ENCODE peak calls at places on chromosomes 3 and 15, in ten cellular contexts. W, Z, D, M, S, L, X, F, N and H are unnamed samples.

GRCh38 chr15:78035861-78036476 is 41.5 kb downstream of the TBC1D2B start:
- DNase-seq in N (no peak), W (no peak), D (no peak), S (no peak), F (peak; percentile 72), X (no peak), Z (no peak), M (no peak), L (no peak), H (no peak)

GRCh38 chr3:120572027-120572426 is 24.1 kb upstream of the NDUFB4 start:
- DNase-seq in Z (no peak), N (no peak), W (no peak), S (no peak), M (no peak), L (no peak), D (no peak), X (no peak), F (no peak), H (no peak)

GRCh38 chr3:159711560-159712333 is 276.9 kb upstream of the IL12A start:
- DNase-seq in Z (peak; percentile 24), F (peak; percentile 84), X (peak; percentile 91), M (peak; percentile 73), S (no peak), N (peak; percentile 31), W (no peak), D (no peak), L (no peak), H (no peak)

GRCh38 chr3:21274000-21274671 is 476.9 kb downstream of the ZNF385D start:
- DNase-seq in S (no peak), Z (no peak), W (no peak), L (no peak), X (peak; percentile 74), N (peak; percentile 14), D (no peak), M (no peak), F (no peak), H (no peak)

GRCh38 chr3:184730924-184731323 is 19.1 kb upstream of the MAGEF1 start:
- DNase-seq in L (no peak), Z (no peak), S (no peak), W (no peak), D (no peak), F (no peak), N (no peak), M (no peak), X (no peak), H (no peak)

GRCh38 chr15:89335289-89336041 is 841 bp upstream of the POLG start:
- DNase-seq in N (no peak), M (no peak), W (no peak), F (peak; percentile 40), X (no peak), L (peak; percentile 83), D (no peak), Z (no peak), S (peak; percentile 65), H (no peak)

GRCh38 chr3:27789420-27789819 is 67.3 kb upstream of the EOMES start:
- DNase-seq in D (no peak), N (no peak), S (no peak), M (no peak), X (no peak), Z (no peak), L (no peak), F (no peak), W (no peak), H (no peak)

GRCh38 chr3:167067844-167068161 is 312.3 kb downstream of the ZBBX start:
- DNase-seq in W (no peak), S (no peak), N (no peak), F (no peak), L (no peak), Z (peak; percentile 90), M (no peak), D (no peak), X (no peak), H (no peak)

GRCh38 chr15:90557147-90557546 is 27.4 kb downstream of the CRTC3 start:
- DNase-seq in W (no peak), F (no peak), M (no peak), Z (no peak), D (no peak), S (no peak), N (no peak), L (no peak), X (peak; percentile 47), H (no peak)

GRCh38 chr3:175620093-175620492 is 761.0 kb downstream of the NAALADL2 start:
- DNase-seq in L (no peak), N (no peak), S (no peak), X (no peak), F (no peak), W (no peak), D (no peak), M (no peak), Z (no peak), H (no peak)

GRCh38 chr3:30332196-30333021 is 274.0 kb upstream of the TGFBR2 start:
- DNase-seq in S (no peak), D (no peak), M (no peak), W (no peak), F (no peak), N (no peak), L (no peak), Z (no peak), X (no peak), H (peak; percentile 6)

GRCh38 chr3:197425485-197426131 is 127.2 kb upstream of the DLG1 start:
- DNase-seq in W (no peak), S (no peak), X (no peak), N (no peak), F (no peak), Z (no peak), M (no peak), L (no peak), D (no peak), H (no peak)

GRCh38 chr3:27521179-27521871 is 37.1 kb upstream of the SLC4A7 start:
- DNase-seq in X (peak; percentile 96), F (no peak), W (no peak), S (no peak), D (no peak), L (no peak), N (peak; percentile 49), Z (no peak), M (no peak), H (no peak)

GRCh38 chr3:44048196-44048924 is 193.3 kb upstream of the TOPAZ1 start:
- DNase-seq in D (no peak), N (no peak), X (peak; percentile 59), S (no peak), M (no peak), L (no peak), W (no peak), Z (no peak), F (no peak), H (peak; percentile 25)

GRCh38 chr3:94453864-94454263 is 391.0 kb downstream of the NSUN3 start:
- DNase-seq in Z (no peak), N (no peak), F (no peak), W (no peak), D (no peak), X (no peak), L (no peak), M (no peak), S (no peak), H (no peak)

GRCh38 chr3:185792955-185793354 is 31.9 kb downstream of the IGF2BP2 start:
- DNase-seq in F (no peak), Z (no peak), M (no peak), D (no peak), L (no peak), W (no peak), N (no peak), X (no peak), S (no peak), H (no peak)

GRCh38 chr15:77753238-77753873 is 120.6 kb upstream of the LINGO1 start:
- DNase-seq in W (no peak), F (peak; percentile 84), S (no peak), Z (peak; percentile 60), M (no peak), D (no peak), L (no peak), X (no peak), N (no peak), H (peak; percentile 70)

GRCh38 chr15:70164156-70164900 is 66.6 kb upstream of the TLE3 start:
- DNase-seq in L (no peak), W (no peak), F (no peak), N (no peak), Z (no peak), X (no peak), D (no peak), M (no peak), S (no peak), H (no peak)

GRCh38 chr3:31027914-31028313 is 133.5 kb upstream of the GADL1 start:
- DNase-seq in W (no peak), X (no peak), M (no peak), L (no peak), D (no peak), N (no peak), F (no peak), S (no peak), Z (no peak), H (no peak)

GRCh38 chr3:114451051-114451451 is 157.2 kb downstream of the TIGIT start:
- DNase-seq in F (no peak), L (peak; percentile 71), W (no peak), S (no peak), Z (no peak), D (no peak), N (no peak), X (no peak), M (no peak), H (no peak)

GRCh38 chr3:187750513-187751123 is 5.3 kb upstream of the BCL6 start:
- DNase-seq in X (no peak), N (no peak), D (no peak), S (peak; percentile 46), W (peak; percentile 40), L (peak; percentile 29), Z (no peak), F (peak; percentile 45), M (no peak), H (no peak)

GRCh38 chr3:69107841-69108240 is 14.6 kb downstream of the LMOD3 start:
- DNase-seq in F (no peak), X (no peak), D (no peak), S (no peak), L (no peak), W (no peak), M (no peak), N (no peak), Z (no peak), H (no peak)

GRCh38 chr3:133711013-133711412 is 35.2 kb upstream of the TF start:
- DNase-seq in F (no peak), M (no peak), X (no peak), L (no peak), D (no peak), Z (no peak), W (no peak), S (no peak), N (no peak), H (peak; percentile 14)

GRCh38 chr15:97189152-97189551 is 771.4 kb upstream of the ARRDC4 start:
- DNase-seq in F (no peak), W (no peak), X (no peak), M (no peak), N (no peak), D (no peak), L (no peak), Z (no peak), S (no peak), H (no peak)

GRCh38 chr3:31577232-31577631 is 44.5 kb downstream of the STT3B start:
- DNase-seq in W (no peak), N (no peak), X (no peak), M (no peak), S (no peak), L (no peak), F (no peak), D (no peak), Z (no peak), H (no peak)

GRCh38 chr3:173399001-173399400 is 1.5 kb downstream of the NLGN1 start:
- DNase-seq in X (no peak), D (no peak), W (no peak), N (no peak), S (no peak), M (no peak), F (no peak), Z (no peak), L (no peak), H (no peak)

GRCh38 chr3:77038468-77038927 is 1.4 kb upstream of the ROBO2 start:
- DNase-seq in W (peak; percentile 70), Z (peak; percentile 63), L (peak; percentile 76), D (no peak), X (peak; percentile 77), M (peak; percentile 72), F (peak; percentile 91), N (peak; percentile 44), S (peak; percentile 76), H (peak; percentile 89)

GRCh38 chr3:9091811-9092210 is 128.5 kb upstream of the RAD18 start:
- DNase-seq in F (no peak), Z (no peak), D (no peak), M (no peak), W (no peak), L (no peak), X (no peak), N (no peak), S (no peak), H (no peak)